ENCODE peak calls at places on chromosomes 7 and 10, in ten cellular contexts. V is endodermal cell; S is progenitor cell of endocrine pancreas; E is PC-3; Q is activated naive CD4-positive, alpha-beta T cell; X is T-cell; M is NCI-H748 treated with DMSO at 0.1 percent for 48 hours; B is pons; Y is CD8-positive, alpha-beta T cell; I is cardiac muscle cell. G is an unnamed sample.

GRCh38 chr7:129721139-129721538 is 109.6 kb downstream of the NRF1 start:
- DNase-seq in V (no peak), S (no peak), E (no peak), Q (no peak), X (no peak), M (no peak), B (no peak), Y (no peak), I (no peak), G (no peak)

GRCh38 chr10:124447741-124448466 is 1.9 kb downstream of the NKX1-2 start:
- DNase-seq in V (peak; percentile 83), S (peak; percentile 28), E (no peak), Q (no peak), X (no peak), M (no peak), B (no peak), Y (no peak), I (peak; percentile 44), G (no peak)

GRCh38 chr10:124798364-124798763 is 3.3 kb upstream of the ABRAXAS2 start:
- DNase-seq in V (no peak), S (no peak), E (no peak), Q (no peak), X (no peak), M (no peak), B (no peak), Y (no peak), I (no peak), G (no peak)

GRCh38 chr7:30877010-30877740 is 34.5 kb upstream of the AQP1 start:
- DNase-seq in V (peak; percentile 78), S (no peak), E (no peak), Q (no peak), X (no peak), M (no peak), B (no peak), Y (no peak), I (no peak), G (no peak)

GRCh38 chr10:18738835-18739234 is 79.6 kb downstream of the ARL5B start:
- DNase-seq in V (no peak), S (no peak), E (peak; percentile 51), Q (no peak), X (no peak), M (no peak), B (no peak), Y (no peak), I (no peak), G (no peak)

GRCh38 chr7:33040803-33041516 is 21.6 kb downstream of the NT5C3A start:
- DNase-seq in V (no peak), S (no peak), E (peak; percentile 86), Q (no peak), X (peak; percentile 70), M (no peak), B (peak; percentile 19), Y (peak; percentile 52), I (peak; percentile 20), G (no peak)

GRCh38 chr10:43863859-43864591 is 215.3 kb upstream of the ZNF32 start:
- DNase-seq in V (no peak), S (no peak), E (peak; percentile 77), Q (no peak), X (no peak), M (no peak), B (no peak), Y (no peak), I (no peak), G (no peak)

GRCh38 chr7:153840861-153841260 is 211.3 kb upstream of the DPP6 start:
- DNase-seq in V (no peak), S (no peak), E (no peak), Q (no peak), X (no peak), M (no peak), B (no peak), Y (no peak), I (no peak), G (no peak)

GRCh38 chr7:118214051-118214832 is 10.3 kb upstream of the ANKRD7 start:
- DNase-seq in V (no peak), S (no peak), E (no peak), Q (peak; percentile 33), X (peak; percentile 67), M (peak; percentile 80), B (peak; percentile 75), Y (peak; percentile 71), I (no peak), G (no peak)

GRCh38 chr10:108783897-108784296 is 1139.4 kb downstream of the XPNPEP1 start:
- DNase-seq in V (peak; percentile 88), S (no peak), E (peak; percentile 80), Q (no peak), X (no peak), M (peak; percentile 4), B (peak; percentile 23), Y (no peak), I (no peak), G (peak; percentile 58)